ENCODE peak calls at places on chromosome 9, in four cellular contexts. O is breast epithelium, R is PC-9, S is HCT116. P is an unnamed sample.

GRCh38 chr9:98775831-98776441 is 20.4 kb downstream of the ANKS6 start:
- DNase-seq in O (peak), R (no peak), S (peak), P (no peak)

GRCh38 chr9:19666575-19666974 is 122.3 kb downstream of the SLC24A2 start:
- DNase-seq in O (no peak), R (no peak), S (no peak), P (no peak)

GRCh38 chr9:133677126-133678010 is 41.2 kb downstream of the DBH start:
- DNase-seq in O (no peak), R (no peak), S (no peak), P (no peak)

GRCh38 chr9:81393985-81394811 is 295.1 kb downstream of the TLE1 start:
- DNase-seq in O (no peak), R (no peak), S (no peak), P (no peak)

GRCh38 chr9:76500056-76500455 is 41.1 kb downstream of the GCNT1 start:
- DNase-seq in O (no peak), R (no peak), S (no peak), P (no peak)

GRCh38 chr9:124450241-124450924 is at the start of gene ADGRD2:
- DNase-seq in O (peak), R (no peak), S (no peak), P (no peak)

GRCh38 chr9:21110708-21111576 is 30.7 kb downstream of the IFNW1 start:
- DNase-seq in O (no peak), R (peak), S (peak), P (peak)

GRCh38 chr9:115847245-115847644 is 306.3 kb upstream of the PAPPA start:
- DNase-seq in O (no peak), R (no peak), S (no peak), P (peak)

GRCh38 chr9:37529111-37529510 is 43.4 kb downstream of the POLR1E start:
- DNase-seq in O (peak), R (no peak), S (no peak), P (no peak)

GRCh38 chr9:81112638-81113037 is 576.7 kb downstream of the TLE1 start:
- DNase-seq in O (no peak), R (no peak), S (no peak), P (no peak)

GRCh38 chr9:761155-761792 is 80.2 kb upstream of the DMRT1 start:
- DNase-seq in O (no peak), R (no peak), S (no peak), P (no peak)

GRCh38 chr9:79123419-79123818 is 448.3 kb upstream of the TLE4 start:
- DNase-seq in O (no peak), R (no peak), S (no peak), P (no peak)

DNA sequence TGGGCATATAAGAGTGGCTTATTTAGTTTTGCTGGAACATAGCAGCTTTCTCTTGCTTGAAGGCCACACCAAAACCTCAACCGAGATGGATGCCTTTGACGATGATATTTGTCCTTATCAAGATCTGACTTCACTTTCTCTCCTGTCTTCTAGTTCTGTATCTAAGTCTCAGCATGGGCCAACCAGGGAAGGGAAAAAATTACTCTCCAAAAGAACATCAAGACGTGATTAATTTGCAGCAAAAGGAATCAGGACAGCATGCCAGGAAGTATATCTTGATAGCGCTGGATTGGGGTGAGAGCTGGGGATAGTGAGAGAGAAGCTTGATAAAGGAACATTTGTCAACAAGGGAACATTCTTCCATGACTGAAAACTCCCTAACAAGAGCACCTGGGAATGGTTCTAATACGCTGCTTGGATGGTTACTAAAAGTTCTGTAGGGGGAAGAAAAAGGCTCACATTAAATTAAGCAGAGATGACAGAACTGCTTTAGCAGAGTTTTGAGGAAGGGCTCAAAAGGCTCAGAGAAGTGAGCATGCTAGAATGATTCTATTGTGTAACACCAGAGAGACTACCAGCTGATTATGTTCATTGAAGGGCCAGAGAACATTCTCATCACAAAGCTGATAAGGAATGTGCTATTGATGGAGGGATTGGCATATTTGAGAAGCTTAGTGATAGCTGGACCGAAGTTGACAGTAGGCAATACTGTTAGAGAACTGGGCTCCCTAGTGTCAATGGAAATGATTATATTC is 21.5 kb upstream of the ANXA1 start:
- DNase-seq in O (no peak), R (no peak), S (no peak), P (no peak)
- H3K27ac ChIP-seq in O (peak), R (no peak), S (no peak), P (peak)

DNA sequence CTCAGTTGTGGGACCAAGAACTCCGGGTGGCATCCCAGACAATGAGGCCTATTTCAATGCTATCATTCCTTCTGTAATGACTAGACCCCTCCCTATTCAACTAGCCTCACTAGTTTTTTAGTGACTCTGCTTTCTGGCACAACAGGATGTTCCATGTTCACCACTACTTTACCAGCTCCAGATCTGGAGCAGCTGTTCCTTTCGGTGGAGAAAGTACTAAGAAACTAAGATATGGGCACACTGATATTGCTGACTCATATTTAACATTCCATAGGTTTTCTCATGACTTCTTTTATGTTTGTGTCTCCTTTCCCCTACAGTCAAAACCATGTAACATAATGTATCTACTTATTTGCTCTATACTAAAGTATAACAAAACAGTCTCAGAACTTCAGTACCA is 24.1 kb downstream of the IL33 start:
- DNase-seq in O (no peak), R (no peak), S (no peak), P (no peak)
- H3K27ac ChIP-seq in O (no peak), R (no peak), S (no peak), P (peak)

GRCh38 chr9:94906181-94906580 is 179.7 kb downstream of the AOPEP start:
- DNase-seq in O (no peak), R (no peak), S (no peak), P (no peak)

GRCh38 chr9:94908041-94908563 is 181.6 kb downstream of the AOPEP start:
- DNase-seq in O (no peak), R (no peak), S (no peak), P (no peak)

GRCh38 chr9:94908583-94909249 is 182.2 kb downstream of the AOPEP start:
- DNase-seq in O (no peak), R (no peak), S (no peak), P (no peak)

GRCh38 chr9:94906713-94907112 is 180.2 kb downstream of the AOPEP start:
- DNase-seq in O (no peak), R (no peak), S (no peak), P (no peak)

GRCh38 chr9:94907246-94907936 is 180.9 kb downstream of the AOPEP start:
- DNase-seq in O (no peak), R (no peak), S (no peak), P (no peak)
- H3K27ac ChIP-seq in O (no peak), R (no peak), S (no peak), P (no peak)

GRCh38 chr9:112446518-112446917 is 40.1 kb upstream of the KIAA1958 start:
- DNase-seq in O (no peak), R (no peak), S (no peak), P (no peak)

GRCh38 chr9:112443636-112444035 is 43.0 kb upstream of the KIAA1958 start:
- DNase-seq in O (no peak), R (no peak), S (no peak), P (no peak)

GRCh38 chr9:112445196-112445595 is 41.4 kb upstream of the KIAA1958 start:
- DNase-seq in O (no peak), R (no peak), S (no peak), P (no peak)

GRCh38 chr9:112446080-112446479 is 40.5 kb upstream of the KIAA1958 start:
- DNase-seq in O (no peak), R (no peak), S (no peak), P (no peak)

GRCh38 chr9:112447283-112447761 is 39.3 kb upstream of the KIAA1958 start:
- DNase-seq in O (no peak), R (no peak), S (no peak), P (peak)
- H3K27ac ChIP-seq in O (no peak), R (no peak), S (no peak), P (peak)

GRCh38 chr9:135714242-135715055 is 12.5 kb downstream of the KCNT1 start:
- DNase-seq in O (no peak), R (no peak), S (no peak), P (no peak)
- H3K27ac ChIP-seq in O (no peak), R (no peak), S (no peak), P (no peak)

GRCh38 chr9:109109962-109110325 is 9.8 kb downstream of the TMEM245 start:
- DNase-seq in O (no peak), R (no peak), S (no peak), P (no peak)
- H3K27ac ChIP-seq in O (peak), R (peak), S (no peak), P (peak)

DNA sequence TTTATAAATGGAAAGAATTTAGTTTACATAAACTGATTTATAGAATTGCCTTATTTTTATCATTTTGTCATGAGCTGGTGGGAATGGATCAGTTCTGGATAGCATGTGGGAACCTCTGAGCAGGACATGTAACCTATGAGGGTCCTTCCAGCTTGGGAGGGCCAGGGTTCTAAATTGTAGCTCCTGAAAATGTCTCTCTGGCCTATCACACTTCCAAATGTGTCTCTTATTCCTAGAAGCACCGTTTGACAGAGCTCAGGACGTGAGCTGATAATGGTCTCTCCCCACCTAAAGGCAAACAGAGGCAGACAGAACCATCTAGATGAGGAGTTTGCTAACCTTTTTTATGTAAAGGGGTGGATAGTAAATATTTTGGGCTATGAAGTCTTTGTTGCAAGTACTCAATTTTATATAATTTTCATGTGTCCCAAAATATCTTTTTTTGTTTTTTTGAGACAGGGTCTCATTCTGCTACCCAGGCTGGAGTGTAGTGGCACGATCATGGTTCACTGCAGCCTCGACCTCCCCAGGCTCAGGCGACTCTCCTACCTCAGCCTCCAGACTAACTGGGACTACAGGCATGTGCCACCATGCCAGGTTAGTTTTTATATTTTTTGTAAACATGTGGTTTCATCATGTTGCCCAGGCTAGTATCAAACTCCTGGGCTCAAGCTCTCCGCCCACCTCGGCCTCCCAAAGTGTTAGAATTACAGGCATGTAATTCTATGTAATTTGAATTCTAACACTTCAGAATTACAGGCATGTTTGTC is 4.0 kb downstream of the TRAF1 start:
- DNase-seq in O (no peak), R (no peak), S (no peak), P (no peak)
- H3K27ac ChIP-seq in O (no peak), R (no peak), S (no peak), P (no peak)

GRCh38 chr9:108933641-108934322 is at the start of gene ELP1:
- DNase-seq in O (peak), R (peak), S (peak), P (peak)
- H3K27ac ChIP-seq in O (peak), R (peak), S (peak), P (peak)

DNA sequence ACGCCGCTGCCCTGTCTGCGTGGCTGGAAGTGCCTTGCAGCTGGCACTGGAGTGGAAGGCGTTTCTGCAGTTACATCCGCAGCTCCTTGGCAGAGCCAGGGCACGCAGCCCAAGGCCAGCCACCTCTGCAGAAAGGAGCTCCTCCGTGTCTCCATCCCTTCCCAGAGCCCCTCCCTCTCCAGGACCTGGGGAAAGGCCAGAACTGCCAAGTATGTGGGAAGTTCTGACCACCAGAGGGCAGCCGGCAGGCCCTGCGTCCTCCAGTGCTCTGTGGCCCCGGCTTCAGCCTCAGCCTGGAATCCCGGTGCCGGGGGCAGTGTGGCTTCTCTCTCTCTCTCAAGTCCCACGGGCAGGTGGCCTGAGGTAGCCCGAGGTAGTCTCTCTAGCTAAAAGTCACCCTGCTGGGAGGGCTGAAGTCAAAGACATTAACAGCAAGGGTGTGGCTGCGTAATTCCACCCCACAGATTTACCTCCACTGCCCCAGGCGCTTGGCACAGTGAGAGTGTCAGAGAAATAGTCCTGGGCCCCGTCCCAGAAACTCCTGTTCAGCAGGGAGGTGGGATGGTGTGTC is 101.7 kb upstream of the FCN2 start:
- DNase-seq in O (peak), R (peak), S (peak), P (no peak)
- H3K27ac ChIP-seq in O (no peak), R (no peak), S (no peak), P (no peak)

GRCh38 chr9:72527801-72528195 is 6.4 kb downstream of the TMC1 start:
- DNase-seq in O (no peak), R (no peak), S (no peak), P (no peak)
- H3K27ac ChIP-seq in O (peak), R (peak), S (peak), P (peak)